ENCODE peak calls at places on chromosomes 3 and 15, in six cellular contexts. V is neural crest cell; G is CD8-positive, alpha-beta T cell; P is left lung; U is mesothelial cell of epicardium; W is neural progenitor cell. H is an unnamed sample.

GRCh38 chr3:127371338-127371737 is 83.5 kb upstream of the PRR20G start:
- DNase-seq in V (no peak), G (no peak), P (no peak), U (no peak), W (no peak), H (no peak)

GRCh38 chr3:192571197-192571791 is 156.0 kb downstream of the FGF12 start:
- DNase-seq in V (no peak), G (no peak), P (peak), U (no peak), W (no peak), H (no peak)

GRCh38 chr3:110265302-110265701 is 806.3 kb upstream of the NECTIN3 start:
- DNase-seq in V (no peak), G (no peak), P (no peak), U (no peak), W (no peak), H (no peak)

GRCh38 chr15:92510163-92510882 is 116.6 kb downstream of the ST8SIA2 start:
- DNase-seq in V (no peak), G (no peak), P (no peak), U (no peak), W (peak), H (no peak)

GRCh38 chr3:29183346-29184087 is 97.4 kb upstream of the RBMS3 start:
- DNase-seq in V (no peak), G (no peak), P (no peak), U (no peak), W (no peak), H (no peak)

GRCh38 chr3:72655151-72655551 is 193.1 kb downstream of the SHQ1 start:
- DNase-seq in V (peak), G (no peak), P (no peak), U (no peak), W (peak), H (no peak)

GRCh38 chr3:129036234-129037092 is 24.1 kb upstream of the GP9 start:
- DNase-seq in V (no peak), G (no peak), P (no peak), U (no peak), W (no peak), H (no peak)

GRCh38 chr3:13500133-13500885 is 20.2 kb downstream of the HDAC11 start:
- DNase-seq in V (peak), G (no peak), P (no peak), U (no peak), W (peak), H (no peak)

GRCh38 chr15:33200444-33200843 is 5.9 kb upstream of the FMN1 start:
- DNase-seq in V (no peak), G (no peak), P (no peak), U (no peak), W (no peak), H (no peak)

GRCh38 chr15:76682259-76682658 is 222.9 kb downstream of the SCAPER start:
- DNase-seq in V (no peak), G (no peak), P (no peak), U (no peak), W (no peak), H (no peak)

GRCh38 chr3:134103470-134103869 is 73.7 kb upstream of the SLCO2A1 start:
- DNase-seq in V (no peak), G (no peak), P (no peak), U (no peak), W (no peak), H (no peak)

GRCh38 chr3:129688310-129688895 is 81.9 kb upstream of the PLXND1 start:
- DNase-seq in V (peak), G (no peak), P (peak), U (peak), W (peak), H (no peak)

GRCh38 chr3:153144779-153145178 is 17.2 kb upstream of the RAP2B start:
- DNase-seq in V (no peak), G (no peak), P (no peak), U (no peak), W (no peak), H (no peak)

GRCh38 chr3:52289338-52289746 is 1.7 kb downstream of the GLYCTK start:
- DNase-seq in V (no peak), G (no peak), P (peak), U (no peak), W (no peak), H (no peak)

GRCh38 chr3:94472511-94472910 is 409.6 kb downstream of the NSUN3 start:
- DNase-seq in V (no peak), G (no peak), P (no peak), U (no peak), W (no peak), H (no peak)

GRCh38 chr15:35014265-35014664 is 26.2 kb upstream of the ZNF770 start:
- DNase-seq in V (no peak), G (no peak), P (no peak), U (no peak), W (no peak), H (no peak)

GRCh38 chr15:65466901-65467300 is 44.2 kb upstream of the IGDCC4 start:
- DNase-seq in V (no peak), G (no peak), P (no peak), U (no peak), W (no peak), H (no peak)

GRCh38 chr3:45553469-45553974 is 41.0 kb upstream of the LIMD1 start:
- DNase-seq in V (no peak), G (no peak), P (no peak), U (no peak), W (no peak), H (no peak)

GRCh38 chr3:167650459-167650858 is 3.3 kb downstream of the WDR49 start:
- DNase-seq in V (no peak), G (no peak), P (no peak), U (no peak), W (no peak), H (no peak)

GRCh38 chr3:120555661-120556509 is 40.3 kb upstream of the NDUFB4 start:
- DNase-seq in V (no peak), G (no peak), P (no peak), U (no peak), W (no peak), H (no peak)

GRCh38 chr3:183181606-183182005 is 19.1 kb upstream of the LAMP3 start:
- DNase-seq in V (no peak), G (no peak), P (no peak), U (no peak), W (no peak), H (no peak)

GRCh38 chr15:33357845-33358244 is 47.1 kb downstream of the RYR3 start:
- DNase-seq in V (no peak), G (no peak), P (no peak), U (no peak), W (no peak), H (no peak)

GRCh38 chr15:85168642-85169173 is 187.1 kb downstream of the PDE8A start:
- DNase-seq in V (peak), G (no peak), P (peak), U (no peak), W (peak), H (no peak)

GRCh38 chr3:73625124-73625665 is 454 bp upstream of the PDZRN3 start:
- DNase-seq in V (no peak), G (no peak), P (peak), U (peak), W (peak), H (no peak)

GRCh38 chr3:190048831-190049541 is 71.7 kb downstream of the P3H2 start:
- DNase-seq in V (no peak), G (no peak), P (no peak), U (no peak), W (no peak), H (no peak)
- TF ChIP-seq CTCF in V (no peak), G (no peak), P (no peak), U (no peak), W (no peak), H (no peak)

DNA sequence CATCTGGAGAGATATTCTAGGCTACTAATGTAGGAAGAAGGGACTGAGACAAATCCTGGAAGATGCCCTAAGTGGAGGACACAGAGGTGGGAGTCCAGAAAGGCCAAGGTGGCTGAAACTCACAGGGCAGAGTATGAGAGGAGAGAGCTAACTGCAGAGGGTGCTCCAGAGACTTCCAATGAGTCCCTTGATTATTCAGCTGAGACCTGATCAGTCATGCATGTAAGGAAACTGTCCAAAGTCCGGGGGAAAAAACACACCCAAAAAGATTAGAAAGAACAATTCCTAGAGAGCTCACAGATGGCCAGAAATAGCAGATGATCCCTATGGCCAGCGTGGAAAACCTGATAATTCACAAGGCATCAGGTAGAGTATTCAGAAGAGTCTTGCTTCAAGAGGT is 18.7 kb upstream of the FOXP1 start:
- DNase-seq in V (no peak), G (no peak), P (no peak), U (no peak), W (no peak), H (no peak)
- TF ChIP-seq CTCF in V (no peak), G (no peak), P (no peak), U (no peak), W (no peak), H (no peak)

GRCh38 chr3:21894459-21895083 is 143.6 kb upstream of the ZNF385D start:
- DNase-seq in V (peak), G (no peak), P (no peak), U (no peak), W (peak), H (no peak)
- TF ChIP-seq CTCF in V (peak), G (no peak), P (peak), U (peak), W (peak), H (no peak)

DNA sequence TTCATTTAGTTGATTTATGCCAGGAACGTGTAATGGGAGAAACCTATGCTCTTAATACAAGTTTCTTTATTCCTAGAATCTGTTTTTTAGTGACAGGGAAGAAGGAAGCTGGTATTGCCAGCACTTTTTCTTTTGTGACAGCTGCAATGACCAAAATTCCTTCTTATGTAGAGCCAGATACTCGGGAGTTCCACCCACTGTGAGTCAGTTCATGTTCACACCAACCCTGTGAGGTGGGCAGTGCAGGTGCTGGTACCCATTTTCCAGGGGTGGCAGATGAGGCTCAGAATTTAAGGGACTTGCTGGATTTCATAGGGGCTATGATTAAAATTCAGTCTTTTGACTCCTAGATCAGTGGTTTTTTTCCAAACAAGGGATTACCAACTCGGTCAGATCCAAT is 34.7 kb downstream of the OXNAD1 start:
- DNase-seq in V (no peak), G (no peak), P (no peak), U (no peak), W (no peak), H (no peak)
- TF ChIP-seq CTCF in V (no peak), G (no peak), P (no peak), U (no peak), W (no peak), H (no peak)

GRCh38 chr15:31214864-31215489 is 111.7 kb upstream of the KLF13 start:
- DNase-seq in V (no peak), G (no peak), P (peak), U (no peak), W (no peak), H (no peak)

GRCh38 chr15:31214158-31214863 is 112.3 kb upstream of the KLF13 start:
- DNase-seq in V (no peak), G (no peak), P (no peak), U (no peak), W (no peak), H (no peak)

GRCh38 chr15:31216210-31216911 is 110.3 kb upstream of the KLF13 start:
- DNase-seq in V (peak), G (no peak), P (peak), U (no peak), W (peak), H (peak)

GRCh38 chr15:31217067-31217466 is 109.6 kb upstream of the KLF13 start:
- DNase-seq in V (no peak), G (no peak), P (no peak), U (no peak), W (no peak), H (no peak)

DNA sequence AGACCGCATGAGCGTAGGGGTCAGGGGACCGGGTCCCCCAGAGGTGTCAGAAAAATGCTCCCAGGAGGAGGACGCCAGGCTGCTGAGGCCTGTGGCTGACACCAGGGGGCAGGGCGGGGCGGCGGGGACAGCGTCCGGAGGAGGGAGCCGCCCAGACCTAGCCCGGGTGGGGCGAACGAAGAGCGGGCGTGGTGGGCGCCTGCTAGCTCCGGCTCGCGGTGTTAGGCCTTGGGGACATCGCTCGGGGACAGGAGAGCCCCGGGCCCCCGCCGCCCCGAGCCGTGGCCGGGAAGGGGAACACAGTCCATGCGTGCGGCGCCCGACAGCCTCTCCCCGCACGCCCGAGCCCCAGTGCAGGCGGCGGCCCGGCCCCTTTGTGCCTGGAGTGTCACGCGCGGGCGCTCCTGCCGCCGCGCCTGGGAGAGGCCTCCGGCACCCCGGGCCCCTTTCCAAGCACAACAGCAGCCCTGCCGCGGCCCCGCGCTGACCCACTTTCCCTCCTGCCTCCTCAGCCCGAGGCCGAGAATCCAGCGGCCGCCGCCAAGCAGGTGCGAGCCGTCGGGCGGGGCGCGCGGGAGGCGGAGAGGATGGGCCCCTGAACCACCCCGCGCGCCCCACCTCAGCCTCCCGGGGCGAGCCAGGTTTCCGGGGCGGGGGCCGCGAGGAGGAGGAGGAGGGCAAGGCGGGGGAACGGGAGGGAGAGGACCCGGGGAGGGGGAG is 111.0 kb upstream of the KLF13 start:
- DNase-seq in V (peak), G (peak), P (peak), U (peak), W (peak), H (peak)
- TF ChIP-seq CTCF in V (peak), G (peak), P (peak), U (peak), W (peak), H (peak)

GRCh38 chr3:3165650-3166049 is 13.8 kb downstream of the CRBN start:
- DNase-seq in V (no peak), G (no peak), P (no peak), U (no peak), W (no peak), H (no peak)

GRCh38 chr3:3172627-3173026 is 6.9 kb downstream of the CRBN start:
- DNase-seq in V (no peak), G (no peak), P (no peak), U (no peak), W (no peak), H (no peak)

GRCh38 chr3:3165241-3165640 is 14.2 kb downstream of the CRBN start:
- DNase-seq in V (no peak), G (no peak), P (no peak), U (no peak), W (no peak), H (no peak)

GRCh38 chr3:3170998-3171397 is 8.5 kb downstream of the CRBN start:
- DNase-seq in V (no peak), G (no peak), P (no peak), U (no peak), W (peak), H (no peak)
- TF ChIP-seq CTCF in V (peak), G (peak), P (no peak), U (peak), W (peak), H (peak)

GRCh38 chr3:65406470-65406869 is 632.2 kb downstream of the MAGI1 start:
- DNase-seq in V (no peak), G (no peak), P (no peak), U (no peak), W (no peak), H (no peak)

GRCh38 chr3:65408531-65409181 is 630.1 kb downstream of the MAGI1 start:
- DNase-seq in V (no peak), G (no peak), P (no peak), U (no peak), W (no peak), H (no peak)

GRCh38 chr3:65412591-65412990 is 626.1 kb downstream of the MAGI1 start:
- DNase-seq in V (no peak), G (no peak), P (no peak), U (no peak), W (peak), H (no peak)

GRCh38 chr3:65411367-65411766 is 627.4 kb downstream of the MAGI1 start:
- DNase-seq in V (no peak), G (no peak), P (no peak), U (no peak), W (no peak), H (no peak)
- TF ChIP-seq CTCF in V (no peak), G (no peak), P (no peak), U (no peak), W (no peak), H (no peak)

GRCh38 chr3:42751609-42752008 is 21.4 kb downstream of the CCDC13 start:
- DNase-seq in V (no peak), G (no peak), P (peak), U (peak), W (no peak), H (no peak)

GRCh38 chr3:42750834-42751233 is 22.2 kb downstream of the CCDC13 start:
- DNase-seq in V (no peak), G (no peak), P (peak), U (peak), W (no peak), H (no peak)

GRCh38 chr3:42747581-42747980 is 25.5 kb downstream of the CCDC13 start:
- DNase-seq in V (no peak), G (no peak), P (peak), U (peak), W (no peak), H (no peak)

GRCh38 chr3:42749025-42749752 is 23.9 kb downstream of the CCDC13 start:
- DNase-seq in V (no peak), G (no peak), P (peak), U (peak), W (no peak), H (no peak)

GRCh38 chr3:42749753-42750231 is 23.3 kb downstream of the CCDC13 start:
- DNase-seq in V (no peak), G (no peak), P (peak), U (peak), W (peak), H (no peak)
- TF ChIP-seq CTCF in V (peak), G (no peak), P (no peak), U (no peak), W (peak), H (no peak)

GRCh38 chr15:22930782-22931484 is 49.2 kb downstream of the CYFIP1 start:
- DNase-seq in V (no peak), G (no peak), P (no peak), U (no peak), W (no peak), H (no peak)

GRCh38 chr15:22936577-22937472 is 43.3 kb downstream of the CYFIP1 start:
- DNase-seq in V (no peak), G (no peak), P (no peak), U (no peak), W (no peak), H (no peak)

GRCh38 chr15:22933641-22934061 is 46.5 kb downstream of the CYFIP1 start:
- DNase-seq in V (no peak), G (no peak), P (no peak), U (no peak), W (no peak), H (no peak)

GRCh38 chr15:22927761-22928160 is 52.4 kb downstream of the CYFIP1 start:
- DNase-seq in V (no peak), G (no peak), P (no peak), U (no peak), W (no peak), H (no peak)

DNA sequence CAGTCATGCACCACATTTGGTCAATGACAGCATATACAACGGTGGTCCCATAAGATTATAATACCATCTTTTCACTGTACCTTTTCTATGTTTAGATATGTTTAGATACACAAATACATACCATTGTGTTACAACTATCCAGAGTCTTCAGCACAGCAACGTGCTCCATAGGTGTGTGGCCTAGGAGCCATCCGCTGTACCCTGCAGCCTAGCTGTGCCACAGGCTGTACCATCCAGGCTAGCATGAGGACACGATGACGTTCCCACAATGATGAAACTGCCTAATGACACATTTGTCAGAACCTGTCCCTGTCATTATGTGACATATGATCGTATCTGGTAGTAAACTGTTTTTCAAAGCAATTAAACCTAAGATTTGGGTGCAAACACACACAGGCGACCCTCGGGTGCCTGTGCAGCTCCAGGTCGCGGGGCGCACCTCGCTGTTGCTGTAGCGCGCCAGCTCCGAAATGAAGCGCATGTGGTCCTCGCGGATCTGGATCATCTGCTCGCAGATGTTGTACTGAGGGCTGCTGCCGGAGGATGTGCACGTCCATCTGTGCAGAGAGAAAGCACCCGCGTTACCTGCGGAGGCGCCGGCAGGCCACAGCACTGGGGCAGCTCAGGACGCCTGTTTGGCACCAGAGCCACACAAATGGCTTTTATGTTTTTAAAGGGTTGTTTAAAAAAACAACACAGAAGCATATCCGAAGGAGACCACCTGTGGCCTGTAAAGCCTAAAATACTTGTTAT is 48.2 kb downstream of the CYFIP1 start:
- DNase-seq in V (no peak), G (no peak), P (no peak), U (no peak), W (no peak), H (no peak)
- TF ChIP-seq CTCF in V (no peak), G (no peak), P (no peak), U (no peak), W (no peak), H (no peak)

GRCh38 chr15:42137461-42138261 is 18.8 kb downstream of the PLA2G4F start:
- DNase-seq in V (peak), G (no peak), P (no peak), U (no peak), W (peak), H (no peak)
- TF ChIP-seq CTCF in V (peak), G (peak), P (peak), U (peak), W (peak), H (peak)